ENCODE peak calls at places on chromosomes 7 and 10, in seven cellular contexts. G is gastrocnemius medialis, P is GM13976, S is cardiac fibroblast, V is upper lobe of left lung, F is fibroblast of mammary gland, N is right lobe of liver. L is an unnamed sample.

GRCh38 chr10:12826800-12827372 is 174.6 kb downstream of the CCDC3 start:
- DNase-seq in G (no peak), N (no peak), F (no peak), P (no peak), S (no peak), V (no peak), L (no peak)

GRCh38 chr7:73329861-73330581 is 2.1 kb downstream of the FKBP6 start:
- DNase-seq in P (no peak), F (peak), N (no peak), V (no peak), S (peak), G (no peak), L (no peak)

GRCh38 chr7:134992626-134993179 is 6.4 kb downstream of the AGBL3 start:
- DNase-seq in V (no peak), P (peak), N (no peak), G (no peak), F (peak), S (peak), L (no peak)

GRCh38 chr10:104301907-104302690 is 33.1 kb downstream of the GSTO2 start:
- DNase-seq in P (no peak), N (no peak), G (no peak), S (no peak), V (no peak), F (peak), L (no peak)

GRCh38 chr10:130337696-130338587 is 201.8 kb downstream of the GLRX3 start:
- DNase-seq in S (no peak), G (peak), V (no peak), F (no peak), P (no peak), N (no peak), L (no peak)

GRCh38 chr7:128231021-128231420 is 10.1 kb upstream of the LEP start:
- DNase-seq in G (no peak), P (no peak), V (no peak), S (no peak), N (no peak), F (no peak), L (no peak)

GRCh38 chr7:94687810-94688209 is 31.9 kb upstream of the SGCE start:
- DNase-seq in N (no peak), P (no peak), S (peak), F (peak), G (no peak), V (no peak), L (no peak)

GRCh38 chr7:4665661-4666060 is 16.4 kb upstream of the FOXK1 start:
- DNase-seq in F (peak), S (peak), G (no peak), V (no peak), N (no peak), P (no peak), L (no peak)

GRCh38 chr10:71708301-71708703 is 11.3 kb downstream of the C10orf105 start:
- DNase-seq in G (no peak), F (peak), V (peak), N (no peak), S (peak), P (peak), L (peak)

GRCh38 chr7:148633761-148634160 is 43.2 kb downstream of the C7orf33 start:
- DNase-seq in S (no peak), N (no peak), F (peak), V (no peak), P (no peak), G (no peak), L (no peak)

GRCh38 chr10:43166879-43167490 is 28.7 kb downstream of the CSGALNACT2 start:
- DNase-seq in P (no peak), N (no peak), G (no peak), S (no peak), F (no peak), V (no peak), L (no peak)

GRCh38 chr7:38153515-38153914 is 24.5 kb upstream of the STARD3NL start:
- DNase-seq in G (no peak), N (no peak), V (no peak), F (no peak), S (no peak), P (no peak), L (no peak)

GRCh38 chr7:154832557-154833138 is 170.3 kb downstream of the PAXIP1 start:
- DNase-seq in G (no peak), S (no peak), N (peak), P (peak), F (no peak), V (no peak), L (no peak)

GRCh38 chr10:5948999-5949759 is 28.2 kb downstream of the IL15RA start:
- DNase-seq in V (no peak), S (peak), N (peak), P (peak), F (peak), G (peak), L (no peak)

GRCh38 chr7:142017451-142017850 is 21.8 kb downstream of the MGAM start:
- DNase-seq in P (no peak), N (no peak), F (no peak), G (no peak), S (no peak), V (no peak), L (no peak)

GRCh38 chr7:29565186-29565540 is 1.5 kb downstream of the PRR15 start:
- DNase-seq in V (no peak), P (no peak), S (no peak), N (no peak), G (no peak), F (peak), L (no peak)

GRCh38 chr10:126331101-126331500 is 57.2 kb downstream of the ADAM12 start:
- DNase-seq in F (peak), G (no peak), P (no peak), V (no peak), N (no peak), S (no peak), L (no peak)

GRCh38 chr10:130709415-130709814 is 573.2 kb downstream of the GLRX3 start:
- DNase-seq in S (no peak), P (no peak), G (no peak), N (no peak), V (no peak), F (no peak), L (no peak)

GRCh38 chr7:76396039-76396732 is 13.3 kb downstream of the SSC4D start:
- DNase-seq in N (no peak), V (no peak), P (no peak), S (no peak), F (no peak), G (no peak), L (no peak)

GRCh38 chr10:112356686-112357085 is 17.2 kb upstream of the ACSL5 start:
- DNase-seq in F (no peak), P (no peak), S (no peak), G (no peak), N (no peak), V (no peak), L (no peak)

GRCh38 chr7:110442386-110442837 is 648.5 kb upstream of the LRRN3 start:
- DNase-seq in F (no peak), G (no peak), P (peak), S (no peak), V (no peak), N (no peak), L (no peak)

GRCh38 chr7:123293710-123294109 is 93.9 kb upstream of the SLC13A1 start:
- DNase-seq in F (no peak), N (no peak), S (no peak), P (no peak), V (no peak), G (no peak), L (no peak)

GRCh38 chr7:158812684-158813083 is 16.6 kb downstream of the ESYT2 start:
- DNase-seq in N (no peak), S (no peak), G (no peak), V (no peak), F (no peak), P (no peak), L (no peak)

GRCh38 chr7:47536705-47537611 is 45.0 kb downstream of the TNS3 start:
- DNase-seq in V (peak), N (peak), P (no peak), G (peak), F (peak), S (peak), L (no peak)

GRCh38 chr7:97847791-97848190 is 24.4 kb downstream of the ASNS start:
- DNase-seq in V (no peak), P (no peak), G (no peak), F (no peak), S (no peak), N (no peak), L (no peak)

GRCh38 chr7:151351967-151352366 is 10.4 kb downstream of the NUB1 start:
- DNase-seq in G (no peak), V (no peak), P (peak), S (no peak), F (no peak), N (no peak), L (no peak)

GRCh38 chr10:71079761-71080380 is 132.5 kb upstream of the UNC5B start:
- DNase-seq in F (no peak), S (no peak), P (peak), G (no peak), V (no peak), N (no peak), L (peak)

GRCh38 chr10:100370561-100370975 is 23.5 kb downstream of the SCD start:
- DNase-seq in V (no peak), G (peak), F (peak), P (no peak), N (no peak), S (no peak), L (peak)

GRCh38 chr7:5598769-5599371 is 175.2 kb upstream of the TNRC18 start:
- DNase-seq in F (peak), V (peak), N (no peak), S (no peak), P (no peak), G (no peak), L (no peak)

GRCh38 chr7:44311561-44312495 is 13.6 kb downstream of the CAMK2B start:
- DNase-seq in P (no peak), G (no peak), S (no peak), N (peak), F (no peak), V (peak), L (no peak)

GRCh38 chr7:91082854-91083495 is 181.3 kb upstream of the FZD1 start:
- DNase-seq in V (no peak), G (no peak), N (no peak), F (peak), S (peak), P (no peak), L (no peak)

GRCh38 chr10:93703066-93703465 is 674 bp upstream of the FRA10AC1 start:
- DNase-seq in N (no peak), G (no peak), P (peak), S (peak), F (peak), V (no peak), L (no peak)

GRCh38 chr10:17386616-17387075 is 67.7 kb downstream of the ST8SIA6 start:
- DNase-seq in N (no peak), P (no peak), S (peak), F (peak), V (no peak), G (no peak), L (no peak)

GRCh38 chr7:45407730-45408406 is 166.3 kb upstream of the ADCY1 start:
- DNase-seq in F (no peak), S (no peak), P (no peak), V (peak), G (no peak), N (no peak), L (no peak)
- TF ChIP-seq CTCF in F (peak), S (no peak), P (no peak), V (no peak), G (no peak), N (no peak), L (no peak)

GRCh38 chr7:49324707-49325106 is 400.4 kb downstream of the CDC14C start:
- DNase-seq in G (no peak), V (no peak), F (peak), N (no peak), P (no peak), S (peak), L (no peak)
- TF ChIP-seq CTCF in G (no peak), V (no peak), F (no peak), N (peak), P (no peak), S (no peak), L (no peak)

GRCh38 chr7:121369462-121369861 is 26.6 kb downstream of the FAM3C start:
- DNase-seq in S (peak), F (peak), G (no peak), V (no peak), P (peak), N (no peak), L (no peak)

GRCh38 chr7:121371367-121371766 is 24.7 kb downstream of the FAM3C start:
- DNase-seq in F (no peak), S (no peak), N (no peak), V (no peak), G (no peak), P (no peak), L (no peak)

GRCh38 chr7:121372376-121373024 is 23.6 kb downstream of the FAM3C start:
- DNase-seq in F (peak), V (no peak), S (peak), N (no peak), P (peak), G (no peak), L (no peak)

GRCh38 chr7:121376982-121377381 is 19.1 kb downstream of the FAM3C start:
- DNase-seq in S (no peak), P (no peak), G (no peak), N (no peak), F (no peak), V (no peak), L (no peak)

GRCh38 chr7:121373177-121373576 is 22.9 kb downstream of the FAM3C start:
- DNase-seq in P (no peak), G (no peak), S (no peak), V (no peak), F (no peak), N (no peak), L (no peak)
- TF ChIP-seq CTCF in P (no peak), G (no peak), S (no peak), V (no peak), F (no peak), N (no peak), L (no peak)

GRCh38 chr7:25308246-25308645 is 80.0 kb upstream of the NPVF start:
- DNase-seq in F (no peak), V (no peak), G (no peak), S (no peak), N (no peak), P (no peak), L (no peak)
- TF ChIP-seq CTCF in F (no peak), V (no peak), G (no peak), S (no peak), N (no peak), P (no peak), L (no peak)

GRCh38 chr10:8975535-8975934 is 921.0 kb downstream of the GATA3 start:
- DNase-seq in N (no peak), P (no peak), V (no peak), G (no peak), S (no peak), F (no peak), L (no peak)
- TF ChIP-seq CTCF in N (no peak), P (no peak), V (no peak), G (no peak), S (no peak), F (no peak), L (no peak)

GRCh38 chr7:15389073-15389472 is 172.7 kb downstream of the AGMO start:
- DNase-seq in P (no peak), F (no peak), N (no peak), G (no peak), V (no peak), S (no peak), L (no peak)
- TF ChIP-seq CTCF in P (no peak), F (no peak), N (peak), G (no peak), V (no peak), S (no peak), L (no peak)

DNA sequence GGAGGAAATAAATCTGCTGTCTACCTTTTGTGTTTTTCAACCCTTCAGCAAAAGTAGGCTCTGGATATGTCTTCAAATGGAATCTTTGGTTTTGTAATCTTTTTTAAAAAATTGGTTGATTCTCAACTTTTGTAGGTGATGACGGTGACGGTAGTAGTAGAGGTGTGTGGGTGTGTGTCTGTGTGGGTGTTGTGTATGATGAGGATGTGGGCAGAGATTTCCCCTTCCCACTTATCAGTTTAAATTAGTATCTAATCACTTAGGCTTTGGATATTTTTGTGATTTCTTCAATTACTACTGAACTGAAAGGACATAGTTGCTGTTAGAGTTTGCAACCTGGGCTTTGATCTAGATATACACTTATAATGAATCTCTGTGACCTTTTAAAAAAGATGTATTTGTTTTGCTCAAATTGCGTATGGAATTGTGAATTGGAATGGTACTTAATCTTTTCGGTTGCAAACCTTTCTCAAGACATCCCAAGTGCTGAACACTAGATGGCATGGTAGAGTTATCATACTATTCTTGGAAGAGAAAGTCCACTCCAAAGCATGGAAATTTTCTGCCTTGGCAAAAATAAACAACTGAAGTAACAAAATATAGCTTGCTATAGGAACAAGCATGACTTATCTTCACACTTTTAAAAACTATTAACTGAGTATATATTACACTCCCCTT is 51.9 kb upstream of the A1CF start:
- DNase-seq in F (peak), P (no peak), G (no peak), S (peak), V (no peak), N (no peak), L (no peak)
- TF ChIP-seq CTCF in F (peak), P (no peak), G (no peak), S (peak), V (no peak), N (peak), L (no peak)

DNA sequence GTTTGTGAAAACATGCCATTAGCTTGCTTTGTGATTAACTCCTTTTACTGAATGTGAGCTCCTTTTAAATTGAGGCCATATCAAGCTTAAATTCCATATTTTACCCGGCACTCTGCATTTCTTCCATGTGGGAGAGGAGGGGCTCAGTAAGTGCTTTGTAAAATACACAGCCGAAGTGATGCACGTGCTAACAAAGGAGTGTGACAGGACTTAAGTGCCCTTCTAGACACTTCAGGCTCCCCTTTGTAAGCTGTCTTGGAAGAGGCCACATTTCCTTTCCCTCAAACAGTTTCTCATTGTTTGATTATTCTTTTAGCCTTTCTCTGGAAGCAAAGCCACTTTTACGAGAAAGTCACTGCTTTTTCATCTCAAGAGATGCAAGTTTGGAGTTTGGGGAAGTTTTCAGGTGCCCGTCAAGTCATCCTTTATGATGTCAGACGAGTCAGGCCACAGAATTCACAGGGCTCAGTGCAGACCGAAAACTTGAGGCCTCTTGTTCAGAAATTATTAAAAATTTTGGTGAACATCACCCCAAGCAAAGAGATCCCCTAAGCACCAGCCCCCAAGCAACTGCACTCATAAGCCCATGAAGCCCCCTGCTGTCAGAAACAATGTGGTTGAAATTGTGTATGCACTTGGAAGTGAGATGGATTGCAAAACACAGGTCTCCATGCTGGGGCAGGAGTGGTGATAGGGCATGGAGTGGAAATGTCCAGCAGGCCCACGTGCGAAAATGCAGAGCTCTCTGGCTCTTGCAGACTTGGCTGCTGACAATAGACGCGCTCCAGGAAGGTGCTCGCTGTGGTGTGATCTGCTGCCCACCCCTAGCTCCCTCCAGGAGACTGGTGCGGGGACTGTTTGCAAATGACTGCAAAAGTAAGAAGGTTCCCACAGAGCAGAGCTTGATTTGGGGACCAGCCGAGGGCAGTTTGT is 11.5 kb downstream of the IKZF1 start:
- DNase-seq in N (no peak), F (no peak), S (no peak), G (no peak), P (no peak), V (no peak), L (no peak)
- TF ChIP-seq CTCF in N (no peak), F (no peak), S (no peak), G (no peak), P (no peak), V (no peak), L (no peak)

DNA sequence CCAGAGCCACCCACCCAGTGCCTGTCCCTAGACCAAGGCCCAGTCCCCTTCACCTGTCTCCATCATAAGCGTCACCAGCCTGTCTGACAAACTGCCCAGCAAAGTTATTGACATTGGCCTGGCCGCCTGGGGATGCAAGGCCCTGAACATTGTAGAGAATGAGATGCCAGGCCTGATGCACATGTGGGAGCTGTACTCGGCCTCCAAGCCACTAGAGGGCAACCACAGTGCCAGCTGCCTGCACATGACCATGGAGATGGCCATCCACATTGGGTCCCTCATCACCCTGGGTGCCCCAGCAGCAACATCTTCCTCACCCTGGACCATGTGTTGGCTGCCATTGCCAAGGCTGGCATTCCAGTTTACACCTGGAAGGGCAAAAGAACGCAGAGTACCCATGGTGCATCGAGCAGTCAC is 63.7 kb upstream of the ANTXRL start:
- DNase-seq in G (no peak), F (no peak), V (no peak), S (no peak), P (no peak), N (no peak), L (no peak)
- TF ChIP-seq CTCF in G (no peak), F (peak), V (no peak), S (peak), P (no peak), N (peak), L (no peak)